ENCODE peak calls at places on chromosome 20, in five cellular contexts. One of them, this sample, is unnamed.

GRCh38 chr20:20367681-20368413 is at the start of gene INSM1:
- ATAC-seq in lower lobe of right lung: no peak
- ATAC-seq in left colon: peak; percentile 37
- ATAC-seq in left lung: no peak
- ATAC-seq in HepG2: no peak
- ATAC-seq in this sample: peak; percentile 10

GRCh38 chr20:60365063-60365640 is 406.9 kb downstream of the CDH26 start:
- ATAC-seq in lower lobe of right lung: peak; percentile 23
- ATAC-seq in left colon: peak; percentile 58
- ATAC-seq in left lung: no peak
- ATAC-seq in HepG2: peak; percentile 62
- ATAC-seq in this sample: no peak

GRCh38 chr20:20614391-20614790 is 98.1 kb downstream of the RALGAPA2 start:
- ATAC-seq in lower lobe of right lung: no peak
- ATAC-seq in left colon: no peak
- ATAC-seq in left lung: no peak
- ATAC-seq in HepG2: no peak
- ATAC-seq in this sample: no peak

GRCh38 chr20:61956396-61957342 is 109.0 kb downstream of the TAF4 start:
- ATAC-seq in lower lobe of right lung: no peak
- ATAC-seq in left colon: no peak
- ATAC-seq in left lung: no peak
- ATAC-seq in HepG2: peak; percentile 21
- ATAC-seq in this sample: no peak

GRCh38 chr20:1225263-1225728 is 548 bp upstream of the RAD21L1 start:
- ATAC-seq in lower lobe of right lung: peak; percentile 77
- ATAC-seq in left colon: no peak
- ATAC-seq in left lung: peak; percentile 55
- ATAC-seq in HepG2: peak; percentile 91
- ATAC-seq in this sample: peak; percentile 83

GRCh38 chr20:19998990-19999705 is 18.0 kb upstream of the NAA20 start:
- ATAC-seq in lower lobe of right lung: no peak
- ATAC-seq in left colon: no peak
- ATAC-seq in left lung: no peak
- ATAC-seq in HepG2: no peak
- ATAC-seq in this sample: no peak

GRCh38 chr20:36974660-36975059 is 23.2 kb upstream of the SAMHD1 start:
- ATAC-seq in lower lobe of right lung: no peak
- ATAC-seq in left colon: peak; percentile 60
- ATAC-seq in left lung: no peak
- ATAC-seq in HepG2: no peak
- ATAC-seq in this sample: no peak

GRCh38 chr20:4062721-4063606 is 47.6 kb upstream of the RNF24 start:
- ATAC-seq in lower lobe of right lung: no peak
- ATAC-seq in left colon: no peak
- ATAC-seq in left lung: no peak
- ATAC-seq in HepG2: no peak
- ATAC-seq in this sample: no peak

GRCh38 chr20:16158090-16158975 is 414.9 kb downstream of the KIF16B start:
- ATAC-seq in lower lobe of right lung: no peak
- ATAC-seq in left colon: no peak
- ATAC-seq in left lung: no peak
- ATAC-seq in HepG2: peak; percentile 68
- ATAC-seq in this sample: no peak

GRCh38 chr20:1377984-1378742 is 14.7 kb downstream of the FKBP1A start:
- ATAC-seq in lower lobe of right lung: no peak
- ATAC-seq in left colon: no peak
- ATAC-seq in left lung: no peak
- ATAC-seq in HepG2: peak; percentile 81
- ATAC-seq in this sample: no peak